ENCODE peak calls at places on chromosome 14, in ten cellular contexts. Y is D341Med; T is HT-29; W is effector memory CD8-positive, alpha-beta T cell; U is A172; V is T-cell; L is GM23248; S is CD8-positive, alpha-beta memory T cell; X is transverse colon; C is EH. G is an unnamed sample.

GRCh38 chr14:86799244-86799647 is 1193.7 kb downstream of the GALC start:
- DNase-seq in T (no peak), Y (no peak), S (no peak), W (no peak), X (no peak), V (no peak), C (peak), L (peak), U (peak), G (no peak)

GRCh38 chr14:71130491-71131179 is 223.4 kb downstream of the PCNX1 start:
- DNase-seq in U (peak), Y (no peak), S (no peak), T (no peak), W (no peak), X (no peak), L (peak), C (peak), V (no peak), G (no peak)

GRCh38 chr14:22994762-22995275 is 12.5 kb upstream of the AJUBA start:
- DNase-seq in C (peak), L (peak), X (no peak), T (no peak), W (peak), V (no peak), U (peak), S (no peak), Y (peak), G (peak)

GRCh38 chr14:50971122-50971781 is 27.0 kb upstream of the PYGL start:
- DNase-seq in W (no peak), U (no peak), Y (peak), T (no peak), V (no peak), L (no peak), S (no peak), C (no peak), X (no peak), G (no peak)

GRCh38 chr14:78983126-78983525 is 813.0 kb downstream of the NRXN3 start:
- DNase-seq in L (peak), Y (no peak), T (no peak), X (no peak), V (no peak), S (no peak), U (no peak), W (no peak), C (peak), G (no peak)

GRCh38 chr14:77889971-77890442 is 90.1 kb downstream of the ADCK1 start:
- DNase-seq in Y (no peak), U (peak), C (peak), S (no peak), T (no peak), X (no peak), W (no peak), L (peak), V (no peak), G (no peak)

GRCh38 chr14:31239673-31240072 is 32.1 kb upstream of the HECTD1 start:
- DNase-seq in L (no peak), S (no peak), X (no peak), C (no peak), U (no peak), T (no peak), W (no peak), Y (no peak), V (no peak), G (no peak)

GRCh38 chr14:56127156-56127555 is 8.9 kb downstream of the PELI2 start:
- DNase-seq in S (no peak), U (no peak), X (no peak), L (no peak), Y (no peak), T (no peak), V (no peak), C (no peak), W (no peak), G (no peak)

GRCh38 chr14:69547701-69548348 is 26.8 kb downstream of the CCDC177 start:
- DNase-seq in Y (peak), V (no peak), S (no peak), L (peak), X (no peak), C (peak), W (no peak), T (no peak), U (no peak), G (no peak)